ENCODE peak calls at places on chromosomes 1 and 21, in eight cellular contexts. D is lower lobe of right lung, M is upper lobe of right lung, E is tibial artery, F is pancreas, C is endothelial cell of umbilical vein, R is IMR-90, O is ovary. T is an unnamed sample.

GRCh38 chr1:188670837-188671236 is 1806.8 kb downstream of the BRINP3 start:
- DNase-seq in D (no peak), M (no peak), E (no peak), F (no peak), C (peak; percentile 50), R (peak; percentile 17), O (no peak), T (no peak)

GRCh38 chr1:45753248-45754037 is 3.0 kb upstream of the IPP start:
- DNase-seq in D (no peak), M (no peak), E (no peak), F (no peak), C (no peak), R (no peak), O (no peak), T (no peak)

GRCh38 chr1:29912413-29912812 is 676.1 kb downstream of the PTPRU start:
- DNase-seq in D (no peak), M (no peak), E (no peak), F (no peak), C (peak; percentile 6), R (peak; percentile 54), O (no peak), T (no peak)

GRCh38 chr1:151326619-151327222 is 495 bp downstream of the PI4KB start:
- DNase-seq in D (peak; percentile 74), M (peak; percentile 75), E (peak; percentile 77), F (no peak), C (peak; percentile 51), R (peak; percentile 49), O (no peak), T (no peak)

GRCh38 chr1:205515781-205516253 is 11.3 kb downstream of the CDK18 start:
- DNase-seq in D (no peak), M (no peak), E (no peak), F (no peak), C (no peak), R (no peak), O (peak; percentile 76), T (peak; percentile 68)

GRCh38 chr1:196535727-196536126 is 72.5 kb downstream of the KCNT2 start:
- DNase-seq in D (no peak), M (no peak), E (no peak), F (no peak), C (no peak), R (peak; percentile 39), O (peak; percentile 23), T (no peak)

GRCh38 chr1:181013144-181013543 is 9.5 kb downstream of the STX6 start:
- DNase-seq in D (no peak), M (no peak), E (no peak), F (no peak), C (no peak), R (no peak), O (no peak), T (no peak)

GRCh38 chr1:225746361-225747179 is 31.1 kb upstream of the SRP9 start:
- DNase-seq in D (peak; percentile 56), M (peak; percentile 72), E (peak; percentile 79), F (peak; percentile 80), C (peak; percentile 87), R (peak; percentile 90), O (peak; percentile 79), T (peak; percentile 79)

GRCh38 chr1:20426371-20426770 is 59.6 kb downstream of the CAMK2N1 start:
- DNase-seq in D (no peak), M (no peak), E (no peak), F (no peak), C (no peak), R (no peak), O (no peak), T (no peak)

GRCh38 chr1:94819945-94820746 is at the start of gene SLC44A3:
- DNase-seq in D (peak; percentile 72), M (peak; percentile 85), E (no peak), F (peak; percentile 68), C (peak; percentile 33), R (peak; percentile 24), O (peak; percentile 70), T (no peak)

GRCh38 chr1:42744030-42744413 is 4.0 kb upstream of the CLDN19 start:
- DNase-seq in D (no peak), M (no peak), E (no peak), F (no peak), C (no peak), R (no peak), O (no peak), T (no peak)

GRCh38 chr21:41381731-41382130 is 19.9 kb downstream of the MX2 start:
- DNase-seq in D (no peak), M (no peak), E (no peak), F (no peak), C (no peak), R (no peak), O (no peak), T (no peak)

GRCh38 chr1:154616659-154617345 is 8.8 kb upstream of the ADAR start:
- DNase-seq in D (no peak), M (no peak), E (no peak), F (no peak), C (peak; percentile 28), R (peak; percentile 36), O (no peak), T (no peak)

GRCh38 chr1:183323849-183324683 is 94.1 kb downstream of the NMNAT2 start:
- DNase-seq in D (no peak), M (no peak), E (no peak), F (no peak), C (peak; percentile 6), R (peak; percentile 57), O (no peak), T (no peak)
- H3K4me3 ChIP-seq in D (no peak overlapping the region), M (no peak overlapping the region), E (no peak overlapping the region), F (no peak overlapping the region), C (no peak overlapping the region), R (no peak overlapping the region), O (no peak overlapping the region), T (no peak overlapping the region)

GRCh38 chr1:245987222-245987545 is 519.9 kb downstream of the SMYD3 start:
- DNase-seq in D (no peak), M (no peak), E (no peak), F (no peak), C (no peak), R (no peak), O (no peak), T (no peak)
- H3K27ac ChIP-seq in D (no peak overlapping the region), M (no peak overlapping the region), E (no peak overlapping the region), F (no peak overlapping the region), C (no peak overlapping the region), R (no peak overlapping the region), O (no peak overlapping the region), T (no peak overlapping the region)

DNA sequence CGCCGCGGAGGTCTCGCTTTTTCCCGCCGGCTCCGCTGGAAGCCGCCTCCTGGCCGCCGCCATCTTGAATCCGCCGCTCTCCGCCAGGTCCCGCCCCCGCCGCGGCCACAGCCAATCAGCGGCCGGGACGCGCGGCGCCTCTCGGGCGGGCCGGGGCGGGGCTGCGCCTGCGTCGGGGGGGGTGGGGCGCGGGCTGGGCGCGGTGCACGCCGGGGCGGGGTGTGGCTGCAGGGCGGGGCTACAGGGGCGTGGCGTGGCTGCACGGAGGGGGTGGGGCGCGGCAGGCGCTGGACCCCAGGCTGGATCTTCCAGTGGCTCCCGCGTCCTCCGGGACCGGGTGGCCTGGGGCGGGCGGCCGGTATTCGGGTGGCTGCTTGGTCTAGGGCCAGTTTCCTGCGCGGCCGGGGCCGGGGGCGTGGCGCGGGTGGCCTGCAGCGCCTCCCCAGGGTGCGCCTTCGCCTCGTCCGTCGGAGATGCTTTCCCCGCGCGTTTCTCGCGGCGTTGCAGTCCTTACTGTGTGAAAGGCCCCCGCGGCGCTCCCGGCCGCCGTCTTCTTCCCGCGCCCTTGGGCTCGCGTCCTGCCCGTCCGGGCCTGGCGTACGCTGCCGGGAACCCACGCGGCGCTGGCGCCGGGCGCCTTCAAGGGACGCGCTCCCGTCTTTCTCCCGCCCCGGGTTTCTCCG is 575 bp downstream of the PCNT start:
- DNase-seq in D (peak; percentile 89), M (peak; percentile 93), E (peak; percentile 91), F (peak; percentile 89), C (peak; percentile 76), R (peak; percentile 70), O (peak; percentile 93), T (peak; percentile 84)
- TF ChIP-seq CTCF in D (peak; percentile 21), M (no peak), E (no peak), F (no peak), C (peak; percentile 22), R (peak; percentile 23), O (no peak), T (no peak)

GRCh38 chr1:219172821-219173220 is 857 bp upstream of the LYPLAL1 start:
- DNase-seq in D (no peak), M (no peak), E (no peak), F (no peak), C (no peak), R (no peak), O (no peak), T (no peak)
- H3K4me3 ChIP-seq in D (no peak overlapping the region), M (peak overlapping the region; percentile 86), E (peak overlapping the region; percentile 66), F (no peak overlapping the region), C (no peak overlapping the region), R (no peak overlapping the region), O (no peak overlapping the region), T (peak overlapping the region; percentile 78)

DNA sequence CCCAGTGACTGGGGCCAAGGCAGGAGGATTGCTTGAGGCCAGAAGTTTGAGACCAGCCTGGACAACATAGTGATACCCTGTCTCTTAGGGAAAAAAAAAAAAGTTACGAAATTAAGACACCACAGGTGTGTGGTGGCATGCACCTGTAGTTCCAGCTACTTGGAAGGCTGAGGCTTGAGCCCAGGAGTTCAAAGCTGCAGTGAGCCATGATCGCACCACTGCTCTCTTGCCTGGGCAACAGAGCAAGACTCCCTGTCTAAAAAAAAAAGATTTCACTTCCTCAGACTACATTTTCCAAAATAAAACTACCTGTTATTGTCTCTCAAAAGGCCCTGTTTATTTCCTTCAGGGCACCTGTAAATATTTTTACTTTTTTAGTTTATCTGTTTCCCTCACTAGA is 4.7 kb upstream of the STK40 start:
- DNase-seq in D (no peak), M (no peak), E (no peak), F (no peak), C (no peak), R (no peak), O (no peak), T (no peak)
- H3K27ac ChIP-seq in D (peak overlapping the region; percentile 36), M (no peak overlapping the region), E (peak overlapping the region; percentile 90), F (no peak overlapping the region), C (no peak overlapping the region), R (no peak overlapping the region), O (no peak overlapping the region), T (no peak overlapping the region)

DNA sequence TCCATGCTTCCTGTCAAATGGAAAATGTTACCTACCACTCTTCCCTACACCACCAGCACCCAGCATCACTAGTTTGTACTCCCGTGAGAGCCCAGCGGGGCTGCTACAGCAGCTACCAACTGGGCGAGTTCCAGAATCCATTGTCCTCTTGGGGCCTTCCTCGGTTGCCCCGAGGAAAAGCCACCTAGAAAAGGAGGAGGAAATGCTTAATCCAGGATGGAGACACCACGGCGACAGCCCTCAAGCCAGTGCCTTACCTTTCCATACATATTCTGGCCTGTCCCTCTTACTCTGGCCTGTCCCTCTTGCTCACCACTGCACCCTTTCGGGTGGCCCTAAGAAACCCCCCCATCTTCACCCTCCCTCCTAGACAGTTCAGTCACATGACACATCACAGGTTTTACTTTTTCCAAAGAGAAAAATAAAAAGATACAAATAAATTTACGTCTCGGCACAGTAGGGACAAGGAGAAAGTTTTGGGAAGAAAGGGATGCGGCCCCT is 478 bp downstream of the RIT1 start:
- DNase-seq in D (no peak), M (no peak), E (no peak), F (peak; percentile 25), C (peak; percentile 67), R (peak; percentile 42), O (peak; percentile 42), T (no peak)
- TF ChIP-seq CTCF in D (no peak), M (no peak), E (no peak), F (no peak), C (no peak), R (no peak), O (no peak), T (no peak)